ENCODE peak calls at places on chromosomes 2 and 18, in nine cellular contexts. C, N, E, X, I, F, S, O and R are unnamed samples.

GRCh38 chr2:234494361-234495075 is 2.4 kb downstream of the ARL4C start:
- DNase-seq in C (no peak), N (no peak), E (no peak), X (no peak), I (no peak), F (peak; percentile 20), S (no peak), O (no peak), R (peak; percentile 38)

GRCh38 chr2:102335871-102336366 is 19.7 kb upstream of the IL18R1 start:
- DNase-seq in C (no peak), N (no peak), E (no peak), X (peak; percentile 65), I (no peak), F (peak; percentile 22), S (no peak), O (no peak), R (no peak)

GRCh38 chr2:207394812-207395534 is 134.8 kb upstream of the CREB1 start:
- DNase-seq in C (peak; percentile 18), N (peak; percentile 93), E (no peak), X (no peak), I (no peak), F (peak; percentile 100), S (no peak), O (peak; percentile 49), R (no peak)

GRCh38 chr2:239727182-239727775 is 297.9 kb downstream of the NDUFA10 start:
- DNase-seq in C (no peak), N (no peak), E (peak; percentile 45), X (no peak), I (no peak), F (no peak), S (no peak), O (no peak), R (no peak)

GRCh38 chr2:146659976-146660375 is 1184.9 kb upstream of the ACVR2A start:
- DNase-seq in C (no peak), N (no peak), E (no peak), X (no peak), I (no peak), F (no peak), S (no peak), O (no peak), R (no peak)

GRCh38 chr2:227884511-227884947 is 13.1 kb downstream of the DAW1 start:
- DNase-seq in C (peak; percentile 80), N (peak; percentile 51), E (peak; percentile 89), X (no peak), I (no peak), F (peak; percentile 85), S (peak; percentile 90), O (peak; percentile 57), R (peak; percentile 81)

GRCh38 chr2:42601076-42601475 is 32.6 kb downstream of the MTA3 start:
- DNase-seq in C (no peak), N (peak; percentile 12), E (no peak), X (no peak), I (no peak), F (no peak), S (no peak), O (no peak), R (no peak)

GRCh38 chr2:115297056-115297455 is 854.6 kb downstream of the DPP10 start:
- DNase-seq in C (no peak), N (no peak), E (no peak), X (no peak), I (no peak), F (no peak), S (no peak), O (no peak), R (no peak)

GRCh38 chr2:185998562-185999070 is 260.0 kb downstream of the FSIP2 start:
- DNase-seq in C (no peak), N (no peak), E (no peak), X (no peak), I (no peak), F (no peak), S (no peak), O (no peak), R (no peak)

GRCh38 chr18:36321636-36322407 is 24.3 kb downstream of the FHOD3 start:
- DNase-seq in C (no peak), N (no peak), E (no peak), X (no peak), I (no peak), F (peak; percentile 71), S (peak; percentile 42), O (no peak), R (no peak)

GRCh38 chr2:61537590-61538178 is 472 bp downstream of the XPO1 start:
- DNase-seq in C (no peak), N (no peak), E (no peak), X (no peak), I (peak; percentile 2), F (no peak), S (no peak), O (no peak), R (no peak)

GRCh38 chr2:234240917-234241316 is 190.4 kb downstream of the SPP2 start:
- DNase-seq in C (no peak), N (peak; percentile 57), E (no peak), X (no peak), I (no peak), F (peak; percentile 56), S (no peak), O (no peak), R (no peak)

GRCh38 chr18:52402814-52403213 is 62.8 kb downstream of the DCC start:
- DNase-seq in C (no peak), N (no peak), E (no peak), X (no peak), I (no peak), F (no peak), S (no peak), O (no peak), R (no peak)

GRCh38 chr2:75465317-75465998 is 95.3 kb downstream of the EVA1A start:
- DNase-seq in C (peak; percentile 12), N (no peak), E (no peak), X (no peak), I (no peak), F (peak; percentile 41), S (no peak), O (no peak), R (peak; percentile 16)

GRCh38 chr18:11937874-11938478 is 29.9 kb upstream of the MPPE1 start:
- DNase-seq in C (peak; percentile 47), N (no peak), E (peak; percentile 81), X (peak; percentile 46), I (peak; percentile 19), F (peak; percentile 80), S (peak; percentile 81), O (peak; percentile 84), R (peak; percentile 83)

GRCh38 chr2:159192519-159192918 is 94.0 kb downstream of the WDSUB1 start:
- DNase-seq in C (no peak), N (no peak), E (no peak), X (no peak), I (no peak), F (no peak), S (no peak), O (no peak), R (no peak)